ENCODE peak calls at places on chromosome 10, in eight cellular contexts. Z is ovary, B is IMR-90, N is cardiac muscle cell, H is K562, O is uterus, W is SK-N-SH, C is osteoblast. P is an unnamed sample. For H3K27me3, the result is how much of the 10 kb centered on the place peaks cover.

GRCh38 chr10:133353202-133353959 is 4.4 kb downstream of the FUOM start:
- DNase-seq in Z (no peak), B (no peak), N (no peak), H (no peak), O (no peak), W (no peak), C (peak), P (no peak)

GRCh38 chr10:54906940-54907339 is 105.9 kb upstream of the PCDH15 start:
- DNase-seq in Z (no peak), B (no peak), N (no peak), H (no peak), O (no peak), W (no peak), C (no peak), P (no peak)

GRCh38 chr10:102801978-102802377 is 35.2 kb downstream of the CYP17A1 start:
- DNase-seq in Z (no peak), B (no peak), N (no peak), H (peak), O (no peak), W (no peak), C (no peak), P (no peak)

GRCh38 chr10:71461917-71462641 is 65.4 kb downstream of the CDH23 start:
- DNase-seq in Z (no peak), B (no peak), N (no peak), H (no peak), O (no peak), W (no peak), C (peak), P (no peak)

GRCh38 chr10:47025540-47026300 is 114.5 kb downstream of the PTPN20 start:
- DNase-seq in Z (no peak), B (peak), N (no peak), H (no peak), O (peak), W (peak), C (peak), P (no peak)

GRCh38 chr10:131520206-131520605 is 208.7 kb upstream of the TCERG1L start:
- DNase-seq in Z (no peak), B (no peak), N (no peak), H (no peak), O (no peak), W (no peak), C (no peak), P (no peak)

GRCh38 chr10:28668363-28669226 is 8.7 kb upstream of the BAMBI start:
- DNase-seq in Z (peak), B (no peak), N (peak), H (peak), O (peak), W (peak), C (peak), P (peak)

GRCh38 chr10:7457478-7458316 is 46.9 kb upstream of the SFMBT2 start:
- DNase-seq in Z (no peak), B (no peak), N (no peak), H (no peak), O (no peak), W (no peak), C (no peak), P (peak)

GRCh38 chr10:47257396-47258120 is 42.4 kb upstream of the GDF10 start:
- DNase-seq in Z (no peak), B (peak), N (no peak), H (no peak), O (no peak), W (no peak), C (peak), P (peak)

GRCh38 chr10:3500408-3500856 is 284.6 kb downstream of the KLF6 start:
- DNase-seq in Z (peak), B (peak), N (peak), H (no peak), O (no peak), W (no peak), C (no peak), P (no peak)

GRCh38 chr10:21169271-21169670 is 272.2 kb upstream of the NEBL start:
- DNase-seq in Z (no peak), B (no peak), N (no peak), H (no peak), O (no peak), W (no peak), C (no peak), P (no peak)

GRCh38 chr10:69572159-69573055 is 815 bp downstream of the NEUROG3 start:
- DNase-seq in Z (no peak), B (peak), N (peak), H (no peak), O (no peak), W (peak), C (no peak), P (no peak)

GRCh38 chr10:34109952-34110702 is 705.0 kb downstream of the PARD3 start:
- DNase-seq in Z (no peak), B (peak), N (no peak), H (no peak), O (no peak), W (no peak), C (peak), P (no peak)

GRCh38 chr10:76422769-76423168 is 991.3 kb downstream of the LRMDA start:
- DNase-seq in Z (no peak), B (peak), N (no peak), H (no peak), O (no peak), W (no peak), C (no peak), P (no peak)

GRCh38 chr10:90919683-90920574 is 958 bp downstream of the ANKRD1 start:
- DNase-seq in Z (no peak), B (no peak), N (no peak), H (no peak), O (no peak), W (no peak), C (no peak), P (no peak)

GRCh38 chr10:53601260-53601875 is 828.8 kb upstream of the MBL2 start:
- DNase-seq in Z (no peak), B (peak), N (peak), H (peak), O (no peak), W (peak), C (peak), P (no peak)

GRCh38 chr10:132162590-132163277 is 24.0 kb upstream of the DPYSL4 start:
- DNase-seq in Z (no peak), B (no peak), N (no peak), H (no peak), O (no peak), W (no peak), C (peak), P (no peak)

GRCh38 chr10:93198401-93199175 is 124.9 kb downstream of the CYP26A1 start:
- DNase-seq in Z (no peak), B (peak), N (peak), H (no peak), O (no peak), W (no peak), C (no peak), P (no peak)

GRCh38 chr10:121754667-121755066 is 156.4 kb upstream of the FGFR2 start:
- DNase-seq in Z (no peak), B (no peak), N (no peak), H (no peak), O (no peak), W (no peak), C (no peak), P (no peak)

GRCh38 chr10:103184615-103185014 is 8.5 kb downstream of the NT5C2 start:
- DNase-seq in Z (no peak), B (no peak), N (no peak), H (no peak), O (no peak), W (no peak), C (no peak), P (no peak)

GRCh38 chr10:132879408-132880147 is 62.8 kb downstream of the CFAP46 start:
- DNase-seq in Z (peak), B (no peak), N (no peak), H (no peak), O (peak), W (no peak), C (peak), P (no peak)

DNA sequence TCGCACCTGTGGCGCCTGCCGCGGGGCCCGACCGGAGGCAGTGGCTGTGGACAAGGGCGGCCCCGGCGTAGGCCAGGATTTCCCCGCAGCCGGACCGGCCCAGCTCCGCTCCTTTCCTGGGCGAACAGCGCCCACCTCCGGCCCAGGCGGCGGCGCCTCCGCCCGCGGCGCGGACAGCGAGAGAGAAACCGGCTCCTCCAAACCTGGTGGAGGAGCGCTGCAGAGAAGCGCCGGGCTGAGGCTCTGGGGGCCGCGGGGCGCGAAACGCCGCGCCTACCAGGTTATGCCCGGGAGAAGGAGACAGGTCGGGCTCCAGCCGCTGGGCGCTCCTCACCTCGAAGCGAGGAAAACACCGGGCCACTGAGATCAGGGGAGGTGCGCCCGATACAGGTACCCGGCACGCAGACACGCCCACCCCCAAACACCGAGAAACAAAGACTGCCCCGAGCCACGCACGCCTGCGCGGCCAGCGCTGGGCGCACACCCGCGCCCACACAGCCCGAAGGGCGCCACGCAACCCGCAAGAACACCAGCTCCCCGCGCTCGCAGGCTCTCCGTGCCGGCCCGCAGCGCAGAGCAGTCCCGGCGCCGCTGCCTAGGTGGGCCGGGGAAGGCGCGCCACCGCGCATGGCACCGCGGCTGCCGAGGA is 3.3 kb downstream of the GRID1 start:
- DNase-seq in Z (no peak), B (no peak), N (peak), H (peak), O (no peak), W (no peak), C (peak), P (no peak)
- H3K27me3 ChIP-seq in Z (under half), B (half or more), N (half or more), H (under half), O (under half), W (under half), C (under half), P (under half)

DNA sequence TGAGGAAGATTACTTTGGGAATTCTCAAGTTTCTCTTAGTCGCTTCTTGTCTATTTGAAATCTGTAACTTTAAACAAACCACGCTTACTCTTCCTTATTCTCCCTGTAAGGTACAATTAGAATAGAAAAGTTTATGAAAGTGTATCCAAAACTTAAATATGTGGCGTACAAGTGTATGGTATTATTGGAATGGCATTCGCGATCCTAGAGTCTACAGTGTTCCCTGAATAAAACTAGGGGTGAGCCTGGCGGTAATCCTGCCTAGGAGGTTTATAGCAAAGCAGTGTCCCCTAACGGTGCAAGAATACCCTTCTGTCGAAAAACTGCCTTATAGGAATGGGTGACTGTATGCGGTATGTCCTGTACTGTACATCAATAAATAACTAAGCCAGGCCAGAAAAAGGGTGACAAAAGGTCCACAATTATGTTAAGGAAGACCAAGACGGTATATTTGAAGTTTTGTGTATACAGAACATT is 1.2 kb downstream of the TASOR2 start:
- DNase-seq in Z (no peak), B (peak), N (peak), H (no peak), O (no peak), W (peak), C (no peak), P (no peak)
- TF ChIP-seq CTCF in Z (no peak), B (no peak), N (no peak), H (no peak), O (no peak), W (peak), C (no peak), P (no peak)

GRCh38 chr10:126906704-126907422 is 1.6 kb downstream of the DOCK1 start:
- DNase-seq in Z (no peak), B (no peak), N (no peak), H (no peak), O (no peak), W (no peak), C (peak), P (no peak)
- H3K4me3 ChIP-seq in Z (no peak), B (peak), N (no peak), H (no peak), O (peak), W (peak), C (peak), P (no peak)

DNA sequence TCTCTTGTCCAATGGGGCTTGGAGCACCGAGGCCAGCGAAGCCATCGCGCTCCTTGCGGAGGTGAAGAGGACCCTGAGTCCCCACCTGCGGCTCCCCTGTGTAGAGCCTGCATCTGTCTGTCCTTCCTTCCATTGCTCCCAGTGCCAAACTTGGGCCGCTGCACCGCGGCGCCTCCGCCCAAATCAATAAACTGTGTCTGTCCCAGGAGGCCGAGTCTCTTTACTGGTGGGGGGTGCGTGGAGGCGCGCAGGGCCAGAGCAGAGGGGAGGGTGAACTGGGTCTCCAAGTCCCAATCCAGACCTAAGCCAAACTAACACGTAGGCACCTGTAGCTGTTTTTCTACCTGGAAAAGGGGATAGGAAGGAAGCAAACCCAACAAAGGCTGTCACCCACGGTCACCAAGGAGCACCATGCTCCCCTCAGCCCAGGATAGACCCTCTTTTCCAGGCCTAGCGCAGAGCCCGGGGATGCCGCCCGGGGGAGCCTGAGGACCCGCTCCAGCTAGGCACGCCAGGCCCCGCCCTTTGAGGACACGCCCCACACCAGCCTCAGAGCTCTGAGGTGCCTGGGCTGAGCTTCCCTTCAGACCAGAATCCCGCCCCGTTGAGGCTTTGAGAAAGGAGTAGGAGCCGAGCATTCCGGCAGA is 1.2 kb upstream of the CHAT start:
- DNase-seq in Z (no peak), B (no peak), N (peak), H (peak), O (no peak), W (no peak), C (peak), P (no peak)
- H3K27me3 ChIP-seq in Z (under half), B (half or more), N (half or more), H (under half), O (under half), W (under half), C (half or more), P (under half)

DNA sequence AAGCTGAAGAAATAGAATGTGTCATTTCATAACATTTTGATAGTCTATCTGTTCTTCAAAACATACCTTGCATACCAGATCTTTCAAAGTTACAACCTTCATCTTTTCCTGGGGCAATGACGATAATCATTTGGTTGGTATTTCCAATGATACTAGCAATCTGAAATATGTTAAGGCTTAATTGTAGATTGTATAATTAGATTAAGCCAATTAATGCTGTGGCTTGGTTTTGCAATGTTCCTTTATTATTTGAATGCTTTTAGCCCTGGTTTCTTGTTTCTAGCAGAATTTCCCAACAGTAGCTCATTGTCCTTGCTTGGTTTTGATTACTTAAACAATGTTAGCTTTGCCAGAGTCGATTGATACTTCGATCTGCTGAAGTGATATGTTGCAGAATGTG is 84.6 kb downstream of the CABCOCO1 start:
- DNase-seq in Z (no peak), B (no peak), N (no peak), H (no peak), O (no peak), W (no peak), C (no peak), P (no peak)
- TF ChIP-seq CTCF in Z (no peak), B (no peak), N (no peak), H (no peak), O (no peak), W (no peak), C (no peak), P (no peak)

DNA sequence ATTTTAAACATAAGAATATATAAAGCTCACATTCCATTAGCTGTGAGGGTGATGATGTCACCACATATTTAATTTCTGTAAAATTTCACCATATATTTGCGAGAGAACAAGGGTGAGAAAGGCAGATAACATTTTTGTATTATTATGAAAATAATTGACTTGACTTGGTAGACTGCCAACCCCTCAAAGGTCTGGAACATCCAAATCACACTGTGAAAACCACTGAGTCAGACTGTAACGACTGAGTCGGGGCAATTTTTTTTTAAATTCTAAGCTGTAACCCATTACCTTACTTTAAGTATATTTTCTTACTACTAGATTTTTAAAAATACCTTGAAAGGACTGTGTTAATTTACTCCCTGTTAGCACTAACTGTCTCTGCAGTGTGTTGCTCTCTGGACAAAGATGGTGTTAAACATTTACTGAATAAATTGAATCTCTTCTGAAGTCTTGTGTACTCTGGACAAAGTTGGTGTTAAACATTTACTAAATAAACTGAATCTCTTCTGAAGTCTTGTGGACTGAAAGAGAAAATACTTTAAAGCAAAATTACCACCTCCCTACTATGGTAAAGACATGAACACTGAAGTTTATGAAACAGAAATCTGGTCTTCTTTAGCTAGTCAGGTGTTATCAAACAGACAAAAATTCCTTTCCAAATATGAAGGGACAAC is 14.1 kb downstream of the PDZD8 start:
- DNase-seq in Z (no peak), B (peak), N (no peak), H (no peak), O (no peak), W (no peak), C (no peak), P (no peak)
- H3K4me3 ChIP-seq in Z (no peak), B (no peak), N (no peak), H (no peak), O (no peak), W (no peak), C (no peak), P (no peak)